ENCODE peak calls at places on chromosomes 2 and 18, in four cellular contexts. One of them, this sample, is unnamed.
A peak's percentile ranks its signal among the peaks of the same experiment; 100 is the strongest.

GRCh38 chr2:54457326-54458023 is 1.3 kb downstream of the SPTBN1 start:
- DNase-seq in transverse colon: no peak
- DNase-seq in PC-9: no peak
- DNase-seq in AG09309: no peak
- DNase-seq in this sample: no peak

GRCh38 chr2:152468832-152469692 is 134.1 kb downstream of the FMNL2 start:
- DNase-seq in transverse colon: peak; percentile 16
- DNase-seq in PC-9: peak; percentile 44
- DNase-seq in AG09309: no peak
- DNase-seq in this sample: no peak

GRCh38 chr2:54535599-54536195 is 79.6 kb downstream of the SPTBN1 start:
- DNase-seq in transverse colon: no peak
- DNase-seq in PC-9: no peak
- DNase-seq in AG09309: no peak
- DNase-seq in this sample: no peak

GRCh38 chr2:99660616-99661416 is 171.0 kb upstream of the REV1 start:
- DNase-seq in transverse colon: no peak
- DNase-seq in PC-9: no peak
- DNase-seq in AG09309: no peak
- DNase-seq in this sample: no peak

GRCh38 chr2:23589220-23589647 is 204.3 kb downstream of the KLHL29 start:
- DNase-seq in transverse colon: no peak
- DNase-seq in PC-9: no peak
- DNase-seq in AG09309: no peak
- DNase-seq in this sample: no peak

GRCh38 chr2:221502270-221502973 is 69.7 kb downstream of the EPHA4 start:
- DNase-seq in transverse colon: no peak
- DNase-seq in PC-9: no peak
- DNase-seq in AG09309: peak; percentile 71
- DNase-seq in this sample: no peak

GRCh38 chr18:79395761-79396404 is at the start of gene NFATC1:
- DNase-seq in transverse colon: peak; percentile 67
- DNase-seq in PC-9: no peak
- DNase-seq in AG09309: no peak
- DNase-seq in this sample: peak; percentile 83

GRCh38 chr18:45291616-45292612 is 323.4 kb upstream of the SLC14A2 start:
- DNase-seq in transverse colon: no peak
- DNase-seq in PC-9: no peak
- DNase-seq in AG09309: peak; percentile 37
- DNase-seq in this sample: no peak

GRCh38 chr18:7459851-7460774 is 107.0 kb upstream of the PTPRM start:
- DNase-seq in transverse colon: no peak
- DNase-seq in PC-9: no peak
- DNase-seq in AG09309: no peak
- DNase-seq in this sample: no peak

GRCh38 chr18:62758591-62758990 is 43.2 kb downstream of the PHLPP1 start:
- DNase-seq in transverse colon: no peak
- DNase-seq in PC-9: no peak
- DNase-seq in AG09309: no peak
- DNase-seq in this sample: no peak

GRCh38 chr2:118310016-118310877 is 222.0 kb downstream of the INSIG2 start:
- DNase-seq in transverse colon: peak; percentile 13
- DNase-seq in PC-9: no peak
- DNase-seq in AG09309: no peak
- DNase-seq in this sample: peak; percentile 56

GRCh38 chr18:32730620-32731021 is 42.2 kb downstream of the KLHL14 start:
- DNase-seq in transverse colon: no peak
- DNase-seq in PC-9: no peak
- DNase-seq in AG09309: no peak
- DNase-seq in this sample: peak; percentile 20

GRCh38 chr2:176079851-176080539 is 3.8 kb downstream of the EVX2 start:
- DNase-seq in transverse colon: no peak
- DNase-seq in PC-9: no peak
- DNase-seq in AG09309: no peak
- DNase-seq in this sample: peak; percentile 62

GRCh38 chr2:231393149-231394131 is 2.1 kb upstream of the B3GNT7 start:
- DNase-seq in transverse colon: no peak
- DNase-seq in PC-9: no peak
- DNase-seq in AG09309: no peak
- DNase-seq in this sample: peak; percentile 80

GRCh38 chr2:143759455-143759854 is 630.2 kb downstream of the ARHGAP15 start:
- DNase-seq in transverse colon: no peak
- DNase-seq in PC-9: no peak
- DNase-seq in AG09309: no peak
- DNase-seq in this sample: no peak

GRCh38 chr2:8337321-8337720 is 344.5 kb upstream of the ID2 start:
- DNase-seq in transverse colon: no peak
- DNase-seq in PC-9: no peak
- DNase-seq in AG09309: no peak
- DNase-seq in this sample: no peak

GRCh38 chr2:38060206-38060605 is 15.7 kb downstream of the CYP1B1 start:
- DNase-seq in transverse colon: no peak
- DNase-seq in PC-9: no peak
- DNase-seq in AG09309: no peak
- DNase-seq in this sample: no peak

GRCh38 chr2:232162191-232162590 is 200.7 kb downstream of the DIS3L2 start:
- DNase-seq in transverse colon: no peak
- DNase-seq in PC-9: no peak
- DNase-seq in AG09309: no peak
- DNase-seq in this sample: no peak

GRCh38 chr18:67354091-67354490 is 162.4 kb downstream of the DSEL start:
- DNase-seq in transverse colon: no peak
- DNase-seq in PC-9: no peak
- DNase-seq in AG09309: no peak
- DNase-seq in this sample: no peak

GRCh38 chr2:795245-796041 is 118.2 kb upstream of the TMEM18 start:
- DNase-seq in transverse colon: no peak
- DNase-seq in PC-9: no peak
- DNase-seq in AG09309: no peak
- DNase-seq in this sample: no peak

GRCh38 chr2:3041841-3042600 is 335.6 kb downstream of the EIPR1 start:
- DNase-seq in transverse colon: no peak
- DNase-seq in PC-9: no peak
- DNase-seq in AG09309: no peak
- DNase-seq in this sample: no peak

DNA sequence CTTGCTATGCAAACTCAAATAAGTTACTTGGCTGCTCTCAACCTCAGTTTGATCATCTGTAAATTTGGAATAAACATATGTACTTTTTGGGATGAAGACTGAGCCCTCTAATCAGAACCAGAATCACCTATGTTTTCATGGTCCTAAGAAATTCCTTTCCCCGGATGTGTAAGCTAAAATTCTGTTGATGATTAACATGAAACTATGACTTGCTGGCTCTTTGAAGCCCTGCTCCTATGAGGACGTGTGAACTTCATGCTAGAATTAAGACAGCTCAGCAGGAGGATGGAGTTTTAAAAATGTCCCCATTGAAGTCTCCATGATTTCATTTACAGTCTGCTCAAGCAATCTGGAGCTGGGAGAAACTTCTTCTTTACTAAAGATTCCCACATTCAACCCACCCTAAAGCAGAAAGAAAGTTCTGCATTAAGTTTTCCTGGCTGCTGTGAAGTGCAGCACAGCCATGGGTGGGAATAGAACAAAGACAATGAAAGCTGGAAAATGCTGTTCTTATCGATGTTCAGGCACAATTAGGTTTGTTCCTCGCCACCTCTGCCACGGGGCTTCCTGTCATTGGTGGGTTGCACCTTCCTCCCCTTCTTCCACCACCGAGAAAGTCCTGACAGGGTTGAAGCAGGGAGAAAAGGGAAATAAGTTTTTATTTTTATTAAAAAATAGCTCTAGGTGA is 50.9 kb downstream of the ADCYAP1 start:
- DNase-seq in transverse colon: no peak
- DNase-seq in PC-9: no peak
- DNase-seq in AG09309: no peak
- DNase-seq in this sample: no peak
- TF ChIP-seq CTCF in transverse colon: no peak
- TF ChIP-seq CTCF in PC-9: no peak
- TF ChIP-seq CTCF in AG09309: no peak
- TF ChIP-seq CTCF in this sample: no peak

GRCh38 chr2:200422532-200423262 is 87.2 kb downstream of the KCTD18 start:
- DNase-seq in transverse colon: no peak
- DNase-seq in PC-9: no peak
- DNase-seq in AG09309: no peak
- DNase-seq in this sample: no peak
- TF ChIP-seq CTCF in transverse colon: no peak
- TF ChIP-seq CTCF in PC-9: peak; percentile 23
- TF ChIP-seq CTCF in AG09309: peak; percentile 1
- TF ChIP-seq CTCF in this sample: no peak

GRCh38 chr2:171957061-171957460 is 34.8 kb downstream of the HAT1 start:
- DNase-seq in transverse colon: no peak
- DNase-seq in PC-9: no peak
- DNase-seq in AG09309: peak; percentile 5
- DNase-seq in this sample: no peak
- TF ChIP-seq CTCF in transverse colon: no peak
- TF ChIP-seq CTCF in PC-9: peak; percentile 54
- TF ChIP-seq CTCF in AG09309: peak; percentile 45
- TF ChIP-seq CTCF in this sample: peak; percentile 31

DNA sequence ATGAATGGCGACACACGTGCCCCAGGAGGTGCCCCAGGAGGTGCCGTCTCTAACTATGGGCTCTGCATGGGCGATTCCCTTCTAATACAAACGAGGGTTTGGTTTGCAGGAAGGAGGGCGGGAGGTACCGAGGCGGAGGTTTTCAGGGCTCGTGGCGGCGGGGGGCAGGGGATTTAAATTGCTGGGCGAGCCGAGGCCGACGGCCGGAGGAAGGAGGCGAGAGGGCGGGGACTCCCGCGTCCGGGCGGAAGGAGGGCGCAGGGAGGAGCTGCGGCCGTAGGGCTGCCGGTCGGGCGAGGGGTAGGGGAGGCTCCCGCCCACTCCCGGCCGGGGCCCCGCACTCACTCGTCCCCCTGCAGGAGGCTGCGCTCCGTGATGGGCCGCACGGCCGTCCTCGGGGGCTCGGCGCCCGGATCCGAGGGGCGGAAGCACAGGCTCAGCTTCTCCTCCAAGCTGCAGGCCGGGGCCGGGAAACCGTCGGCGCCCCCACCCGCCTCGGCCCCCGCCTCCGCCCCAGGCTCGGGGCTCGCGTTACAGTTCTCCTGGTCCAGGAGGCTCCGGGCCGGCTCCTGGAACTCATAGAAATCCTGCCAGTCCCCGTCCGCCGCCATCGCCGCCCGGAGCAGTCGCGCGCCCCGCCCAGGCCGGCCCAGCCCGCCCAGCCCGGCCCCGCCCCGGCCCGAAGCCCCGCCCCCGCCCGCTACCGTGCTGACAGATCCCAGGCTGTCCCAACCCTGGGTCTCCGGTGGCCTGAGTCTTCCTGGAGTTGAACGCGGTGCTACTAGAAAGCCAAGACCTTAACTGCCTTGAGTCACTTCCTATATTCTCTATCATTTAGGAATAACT is at the start of gene FEZ2:
- DNase-seq in transverse colon: peak; percentile 81
- DNase-seq in PC-9: peak; percentile 72
- DNase-seq in AG09309: no peak
- DNase-seq in this sample: peak; percentile 90
- TF ChIP-seq CTCF in transverse colon: no peak
- TF ChIP-seq CTCF in PC-9: no peak
- TF ChIP-seq CTCF in AG09309: no peak
- TF ChIP-seq CTCF in this sample: no peak

GRCh38 chr2:60836491-60836890 is 44.9 kb upstream of the REL start:
- DNase-seq in transverse colon: no peak
- DNase-seq in PC-9: no peak
- DNase-seq in AG09309: no peak
- DNase-seq in this sample: no peak

GRCh38 chr2:60838481-60838880 is 42.9 kb upstream of the REL start:
- DNase-seq in transverse colon: no peak
- DNase-seq in PC-9: no peak
- DNase-seq in AG09309: no peak
- DNase-seq in this sample: no peak

GRCh38 chr2:60840880-60841279 is 40.5 kb upstream of the REL start:
- DNase-seq in transverse colon: peak; percentile 36
- DNase-seq in PC-9: no peak
- DNase-seq in AG09309: no peak
- DNase-seq in this sample: no peak

GRCh38 chr2:60837123-60837522 is 44.3 kb upstream of the REL start:
- DNase-seq in transverse colon: no peak
- DNase-seq in PC-9: no peak
- DNase-seq in AG09309: no peak
- DNase-seq in this sample: peak; percentile 47

GRCh38 chr2:60839126-60839813 is 42.1 kb upstream of the REL start:
- DNase-seq in transverse colon: no peak
- DNase-seq in PC-9: no peak
- DNase-seq in AG09309: no peak
- DNase-seq in this sample: peak; percentile 48
- TF ChIP-seq CTCF in transverse colon: no peak
- TF ChIP-seq CTCF in PC-9: no peak
- TF ChIP-seq CTCF in AG09309: no peak
- TF ChIP-seq CTCF in this sample: peak; percentile 26

DNA sequence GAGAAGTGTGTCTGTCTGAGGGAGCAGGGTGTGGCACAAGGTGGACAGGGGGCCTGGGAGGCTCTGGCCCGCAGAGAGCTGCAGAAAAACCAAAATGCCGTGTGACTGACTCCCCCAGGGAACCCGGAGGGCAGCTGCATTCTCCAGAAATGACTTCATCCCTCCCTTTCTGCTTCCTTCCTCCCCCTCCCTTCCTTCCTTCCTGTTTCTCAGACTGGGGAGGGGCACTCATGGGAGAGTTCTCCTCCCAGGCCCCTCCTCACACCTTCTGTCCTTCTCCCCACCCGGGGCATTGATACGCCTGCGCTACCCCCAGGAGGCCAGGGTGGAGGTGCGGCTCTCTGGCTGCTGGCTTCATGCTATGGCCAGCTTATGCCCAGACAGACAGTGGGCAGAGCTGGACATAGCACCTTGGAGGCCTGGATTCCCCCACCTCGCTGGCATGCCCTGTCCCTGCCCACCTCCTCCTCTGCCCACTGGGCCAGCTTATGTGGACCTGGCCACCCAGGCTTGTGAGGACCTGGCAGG is 8.2 kb upstream of the GPR17 start:
- DNase-seq in transverse colon: no peak
- DNase-seq in PC-9: peak; percentile 83
- DNase-seq in AG09309: no peak
- DNase-seq in this sample: no peak
- TF ChIP-seq CTCF in transverse colon: no peak
- TF ChIP-seq CTCF in PC-9: no peak
- TF ChIP-seq CTCF in AG09309: no peak
- TF ChIP-seq CTCF in this sample: no peak

GRCh38 chr2:74002515-74003391 is 18.0 kb downstream of the TET3 start:
- DNase-seq in transverse colon: peak; percentile 85
- DNase-seq in PC-9: no peak
- DNase-seq in AG09309: no peak
- DNase-seq in this sample: peak; percentile 95
- TF ChIP-seq CTCF in transverse colon: no peak
- TF ChIP-seq CTCF in PC-9: no peak
- TF ChIP-seq CTCF in AG09309: no peak
- TF ChIP-seq CTCF in this sample: no peak

This sample was measured in GM10248.